ENCODE peak calls at places on chromosomes 11 and 22, in eight cellular contexts. G, O, X, A, D, R, S and I are unnamed samples.

GRCh38 chr22:21735198-21736083 is at the start of gene YPEL1:
- DNase-seq in G (peak), X (peak), R (peak), D (peak), O (peak), S (peak), A (peak), I (peak)

GRCh38 chr11:9760180-9760550 is 96.3 kb downstream of the SWAP70 start:
- DNase-seq in O (peak), D (peak), S (peak), R (no peak), A (peak), X (no peak), G (peak), I (no peak)

GRCh38 chr11:113507341-113507740 is 32.1 kb upstream of the DRD2 start:
- DNase-seq in G (no peak), X (no peak), S (no peak), D (peak), O (no peak), R (no peak), A (no peak), I (no peak)

GRCh38 chr11:68369161-68369560 is 56.8 kb downstream of the LRP5 start:
- DNase-seq in G (no peak), X (no peak), S (no peak), R (no peak), O (no peak), D (no peak), A (no peak), I (no peak)

GRCh38 chr22:49216579-49216978 is 611.1 kb downstream of the BRD1 start:
- DNase-seq in O (no peak), S (no peak), R (no peak), X (no peak), G (peak), D (no peak), A (peak), I (no peak)

GRCh38 chr11:130197386-130198035 is 37.9 kb downstream of the ST14 start:
- DNase-seq in G (no peak), A (no peak), S (no peak), X (no peak), D (no peak), R (no peak), O (no peak), I (no peak)

GRCh38 chr11:117020287-117020686 is 77.9 kb downstream of the SIK3 start:
- DNase-seq in R (no peak), O (no peak), G (no peak), S (no peak), D (no peak), A (no peak), X (no peak), I (no peak)

GRCh38 chr11:33742249-33742851 is 6.1 kb upstream of the CD59 start:
- DNase-seq in G (no peak), D (no peak), S (peak), R (no peak), A (no peak), O (peak), X (peak), I (peak)

GRCh38 chr11:44566559-44566949 is 1.1 kb downstream of the CD82 start:
- DNase-seq in A (no peak), S (no peak), R (no peak), D (no peak), O (no peak), G (no peak), X (no peak), I (no peak)

GRCh38 chr22:36014539-36015072 is 14.0 kb downstream of the RBFOX2 start:
- DNase-seq in D (no peak), R (no peak), O (no peak), S (no peak), A (no peak), G (no peak), X (no peak), I (no peak)

GRCh38 chr22:49091451-49091850 is 736.2 kb downstream of the BRD1 start:
- DNase-seq in A (no peak), G (no peak), S (no peak), D (no peak), O (no peak), R (no peak), X (no peak), I (no peak)

GRCh38 chr11:95145430-95146063 is 55.9 kb downstream of the ENDOD1 start:
- DNase-seq in G (no peak), X (no peak), A (no peak), D (no peak), S (no peak), R (no peak), O (no peak), I (no peak)